ENCODE peak calls at places on chromosome 6, in ten cellular contexts. S is thyroid gland, H is esophagus squamous epithelium, C is fibroblast of lung, D is thoracic aorta, E is astrocyte, K is heart right ventricle, N is suprapubic skin, Z is left lung, Y is neural progenitor cell. W is an unnamed sample.

GRCh38 chr6:113654396-113654795 is 202.7 kb upstream of the MARCKS start:
- DNase-seq in N (peak; percentile 72), Z (peak; percentile 84), D (peak; percentile 93), Y (no peak), E (peak; percentile 77), C (peak; percentile 48), K (peak; percentile 29), S (peak; percentile 92), H (no peak), W (no peak)

GRCh38 chr6:143236151-143236788 is 175.6 kb downstream of the AIG1 start:
- DNase-seq in E (peak; percentile 8), Z (no peak), C (no peak), K (no peak), Y (no peak), D (no peak), S (no peak), N (no peak), H (no peak), W (no peak)

GRCh38 chr6:121309768-121310473 is 24.4 kb downstream of the TBC1D32 start:
- DNase-seq in N (no peak), C (peak; percentile 74), E (peak; percentile 71), H (no peak), D (no peak), Z (no peak), Y (no peak), S (peak; percentile 12), K (no peak), W (no peak)

GRCh38 chr6:34170341-34170740 is 24.5 kb upstream of the GRM4 start:
- DNase-seq in S (peak; percentile 63), D (no peak), N (peak; percentile 11), E (no peak), Z (no peak), C (peak; percentile 32), H (no peak), K (no peak), Y (no peak), W (no peak)

GRCh38 chr6:43492673-43493072 is 15.3 kb downstream of the TJAP1 start:
- DNase-seq in Y (no peak), Z (no peak), N (no peak), C (no peak), E (peak; percentile 52), K (no peak), S (no peak), H (no peak), D (no peak), W (no peak)

GRCh38 chr6:48068326-48069191 is 42.4 kb downstream of the PTCHD4 start:
- DNase-seq in H (no peak), Y (peak; percentile 63), D (no peak), C (no peak), K (peak; percentile 13), S (peak; percentile 24), E (no peak), Z (no peak), N (no peak), W (no peak)

GRCh38 chr6:134413241-134413643 is 95.3 kb upstream of the SGK1 start:
- DNase-seq in H (no peak), K (no peak), S (no peak), E (no peak), C (no peak), Y (no peak), D (no peak), N (no peak), Z (no peak), W (no peak)

GRCh38 chr6:136921521-136921935 is 573 bp upstream of the SLC35D3 start:
- DNase-seq in E (no peak), Z (no peak), H (no peak), N (no peak), D (no peak), K (peak; percentile 14), S (no peak), Y (peak; percentile 60), C (no peak), W (no peak)

GRCh38 chr6:52399511-52400315 is 20.4 kb upstream of the EFHC1 start:
- DNase-seq in Z (no peak), E (peak; percentile 33), C (peak; percentile 77), D (no peak), K (no peak), S (peak; percentile 41), N (no peak), Y (peak; percentile 77), H (no peak), W (peak; percentile 42)

GRCh38 chr6:10174056-10174455 is 240.8 kb downstream of the TFAP2A start:
- DNase-seq in H (no peak), Z (no peak), Y (no peak), D (no peak), C (no peak), N (no peak), K (no peak), E (no peak), S (peak; percentile 33), W (no peak)

GRCh38 chr6:52049252-52050050 is 38.0 kb downstream of the PKHD1 start:
- DNase-seq in C (peak; percentile 55), E (peak; percentile 8), K (no peak), D (no peak), N (no peak), H (no peak), Z (no peak), S (no peak), Y (peak; percentile 70), W (peak; percentile 35)

GRCh38 chr6:5103250-5103649 is 18.1 kb downstream of the PPP1R3G start:
- DNase-seq in D (no peak), Y (no peak), S (no peak), E (peak; percentile 36), C (no peak), Z (no peak), N (no peak), H (no peak), K (no peak), W (no peak)

GRCh38 chr6:159829515-159829914 is 29.4 kb downstream of the PNLDC1 start:
- DNase-seq in N (no peak), Y (no peak), E (no peak), Z (no peak), D (no peak), K (no peak), C (no peak), S (no peak), H (no peak), W (no peak)

GRCh38 chr6:73644941-73645591 is 8.7 kb downstream of the SLC17A5 start:
- DNase-seq in N (no peak), E (no peak), Z (no peak), S (no peak), Y (no peak), C (no peak), H (no peak), K (no peak), D (no peak), W (no peak)

DNA sequence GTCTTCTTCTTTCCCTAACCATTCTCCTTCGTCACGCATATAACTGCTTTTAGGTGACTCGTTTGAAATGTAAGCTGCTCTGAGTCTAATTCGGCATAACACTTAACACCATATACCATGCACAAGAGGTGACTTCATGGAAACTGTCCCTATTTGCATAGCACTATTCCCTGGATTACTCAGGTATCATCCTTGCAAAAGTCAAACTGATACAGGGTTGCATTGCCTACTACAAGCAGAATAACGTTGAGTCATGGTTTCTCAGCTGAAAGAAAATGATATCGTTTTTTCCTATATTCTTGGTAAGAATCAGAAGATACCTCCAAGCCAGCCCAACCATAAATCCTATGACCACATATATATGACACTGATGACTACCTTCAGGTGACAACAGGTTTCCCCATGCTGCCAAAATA is 227.5 kb downstream of the ATXN1 start:
- DNase-seq in E (peak; percentile 46), D (no peak), K (no peak), S (no peak), C (no peak), N (no peak), H (no peak), Z (no peak), Y (no peak), W (no peak)
- TF ChIP-seq CTCF in E (no peak), D (no peak), K (no peak), S (no peak), C (no peak), N (no peak), H (no peak), Z (no peak), Y (no peak), W (no peak)

GRCh38 chr6:100445512-100445911 is 19.2 kb downstream of the SIM1 start:
- DNase-seq in S (no peak), K (no peak), Y (no peak), N (no peak), D (no peak), C (no peak), H (no peak), Z (no peak), E (no peak), W (no peak)
- H3K36me3 ChIP-seq in S (no peaks in the 10 kb centered on the region), K (no peaks in the 10 kb centered on the region), Y (no peaks in the 10 kb centered on the region), N (no peaks in the 10 kb centered on the region), D (no peaks in the 10 kb centered on the region), C (no peaks in the 10 kb centered on the region), H (no peaks in the 10 kb centered on the region), Z (no peaks in the 10 kb centered on the region), E (no peaks in the 10 kb centered on the region), W (no peaks in the 10 kb centered on the region)

DNA sequence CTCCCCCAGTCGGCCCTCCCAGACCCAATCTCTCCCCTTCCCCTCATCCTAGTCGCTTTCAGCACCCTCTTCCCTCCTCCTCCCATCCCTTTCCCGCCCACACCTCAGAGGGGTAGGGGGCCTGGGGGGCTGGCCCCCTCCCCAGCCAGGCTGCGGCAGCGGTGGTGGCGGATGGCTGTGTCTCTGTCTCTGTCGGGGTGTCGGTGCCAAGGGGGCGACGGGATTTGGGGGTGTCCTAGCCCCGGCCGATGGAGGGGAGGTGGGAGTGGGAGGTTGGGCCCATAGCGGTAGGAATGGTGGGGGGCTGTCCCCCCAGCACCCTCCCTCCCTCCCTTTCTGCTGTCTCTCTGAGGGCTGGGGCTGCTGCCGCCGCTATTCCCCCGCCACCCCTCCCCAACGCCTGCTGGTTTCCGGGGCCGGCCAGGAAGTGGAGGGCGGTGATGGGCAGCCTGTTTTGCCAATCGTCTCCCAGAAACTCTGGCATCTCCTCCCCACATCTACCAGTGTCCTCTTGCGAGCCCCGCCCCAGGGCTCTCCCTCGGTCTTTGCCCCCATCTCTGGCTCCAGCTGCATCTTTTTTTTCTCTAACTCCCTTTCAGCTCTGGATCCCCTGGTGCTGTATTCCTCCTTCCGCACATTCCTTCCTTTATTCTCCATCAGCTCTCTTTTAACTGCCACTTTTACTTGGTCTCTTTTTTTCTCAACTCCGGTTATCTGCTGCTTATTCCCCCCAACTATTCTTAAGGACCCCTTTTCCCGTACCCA is at the start of gene AGPAT1:
- DNase-seq in C (peak; percentile 98), Y (peak; percentile 97), E (peak; percentile 95), K (peak; percentile 98), H (peak; percentile 51), D (peak; percentile 83), N (peak; percentile 97), Z (peak; percentile 98), S (peak; percentile 96), W (peak; percentile 99)
- H3K4me1 ChIP-seq in C (peaks cover 18% of the 10 kb centered on the region), Y (peaks cover 24% of the 10 kb centered on the region), E (peaks cover 33% of the 10 kb centered on the region), K (peaks cover 31% of the 10 kb centered on the region), H (peaks cover 27% of the 10 kb centered on the region), D (peaks cover 22% of the 10 kb centered on the region), N (peaks cover 62% of the 10 kb centered on the region), Z (peaks cover 63% of the 10 kb centered on the region), S (peaks cover 25% of the 10 kb centered on the region), W (peaks cover 49% of the 10 kb centered on the region)

DNA sequence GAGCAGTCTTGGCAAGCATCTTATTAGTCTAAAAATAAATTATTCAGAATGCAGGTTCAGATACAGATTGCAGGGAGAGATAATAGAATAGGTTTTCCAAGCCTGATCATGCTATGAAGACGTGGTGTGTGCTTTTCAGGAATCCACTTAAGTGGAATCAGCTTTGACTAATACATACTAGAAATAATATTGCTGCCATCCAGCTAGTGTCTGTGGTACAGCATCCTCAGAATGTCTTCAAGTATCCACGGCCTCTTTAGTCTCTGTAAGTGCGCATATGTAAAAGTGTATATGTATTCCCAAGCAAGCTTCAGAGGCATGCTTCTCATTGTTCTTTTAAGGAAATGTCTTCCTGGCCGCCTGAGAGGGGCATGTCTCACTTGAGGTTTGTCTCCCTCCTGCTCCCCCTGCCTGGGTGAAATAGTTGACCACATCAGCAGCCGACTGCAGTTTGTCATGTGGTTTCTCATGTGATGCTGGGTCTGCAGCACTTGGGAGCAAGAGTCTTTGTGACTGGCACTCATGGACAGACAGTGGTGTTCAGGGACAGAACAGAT is 150.9 kb downstream of the PRL start:
- DNase-seq in C (peak; percentile 82), D (no peak), E (peak; percentile 82), Z (peak; percentile 33), S (peak; percentile 6), N (peak; percentile 63), H (no peak), Y (no peak), K (no peak), W (peak; percentile 89)
- TF ChIP-seq CTCF in C (peak; percentile 46), D (no peak), E (no peak), Z (no peak), S (no peak), N (no peak), H (peak; percentile 10), Y (no peak), K (peak; percentile 21), W (peak; percentile 67)